ENCODE peak calls at places on chromosomes 16 and 17, in ten cellular contexts. Y is GM23338, J is SK-N-SH, C is K562, N is upper lobe of left lung, O is stomach, F is SK-N-MC, T is sigmoid colon, L is esophagus muscularis mucosa, D is GM12878. M is an unnamed sample.

GRCh38 chr16:57611184-57611583 is 17.2 kb upstream of the ADGRG1 start:
- DNase-seq in Y (no peak), J (no peak), C (no peak), N (no peak), O (no peak), F (no peak), T (no peak), L (no peak), D (no peak), M (no peak)

GRCh38 chr17:28900986-28901726 is 1.7 kb downstream of the DHRS13 start:
- DNase-seq in Y (no peak), J (no peak), C (no peak), N (no peak), O (no peak), F (no peak), T (no peak), L (no peak), D (no peak), M (no peak)

GRCh38 chr17:43791589-43791988 is 11.4 kb downstream of the CFAP97D1 start:
- DNase-seq in Y (peak; percentile 76), J (peak; percentile 55), C (peak; percentile 57), N (no peak), O (no peak), F (no peak), T (no peak), L (no peak), D (no peak), M (no peak)

GRCh38 chr16:31695667-31696066 is 168.0 kb downstream of the AHSP start:
- DNase-seq in Y (no peak), J (no peak), C (no peak), N (no peak), O (no peak), F (no peak), T (no peak), L (peak; percentile 42), D (no peak), M (no peak)

GRCh38 chr17:61477204-61477834 is 25.1 kb downstream of the TBX4 start:
- DNase-seq in Y (peak; percentile 37), J (peak; percentile 90), C (no peak), N (no peak), O (no peak), F (no peak), T (no peak), L (no peak), D (no peak), M (peak; percentile 58)

GRCh38 chr17:37650419-37651003 is 7.3 kb upstream of the DDX52 start:
- DNase-seq in Y (peak; percentile 66), J (peak; percentile 54), C (peak; percentile 42), N (no peak), O (no peak), F (no peak), T (no peak), L (peak; percentile 47), D (no peak), M (no peak)

GRCh38 chr17:10754861-10755591 is 25.2 kb upstream of the TMEM220 start:
- DNase-seq in Y (peak; percentile 81), J (no peak), C (no peak), N (no peak), O (no peak), F (no peak), T (no peak), L (no peak), D (no peak), M (no peak)

GRCh38 chr16:81315271-81316175 is 761 bp downstream of the GAN start:
- DNase-seq in Y (peak; percentile 33), J (peak; percentile 78), C (peak; percentile 54), N (peak; percentile 54), O (peak; percentile 68), F (no peak), T (peak; percentile 79), L (no peak), D (no peak), M (peak; percentile 90)

GRCh38 chr16:27273330-27273669 is 4.7 kb upstream of the NSMCE1 start:
- DNase-seq in Y (no peak), J (no peak), C (no peak), N (no peak), O (no peak), F (no peak), T (no peak), L (peak; percentile 5), D (no peak), M (no peak)

GRCh38 chr16:27275394-27275793 is 6.8 kb upstream of the NSMCE1 start:
- DNase-seq in Y (no peak), J (no peak), C (no peak), N (no peak), O (no peak), F (no peak), T (no peak), L (no peak), D (no peak), M (no peak)

GRCh38 chr16:27272076-27272475 is 3.5 kb upstream of the NSMCE1 start:
- DNase-seq in Y (no peak), J (no peak), C (no peak), N (no peak), O (no peak), F (no peak), T (no peak), L (peak; percentile 47), D (no peak), M (no peak)

GRCh38 chr16:27270389-27270788 is 1.8 kb upstream of the NSMCE1 start:
- DNase-seq in Y (no peak), J (no peak), C (no peak), N (no peak), O (no peak), F (no peak), T (no peak), L (peak; percentile 17), D (no peak), M (no peak)

DNA sequence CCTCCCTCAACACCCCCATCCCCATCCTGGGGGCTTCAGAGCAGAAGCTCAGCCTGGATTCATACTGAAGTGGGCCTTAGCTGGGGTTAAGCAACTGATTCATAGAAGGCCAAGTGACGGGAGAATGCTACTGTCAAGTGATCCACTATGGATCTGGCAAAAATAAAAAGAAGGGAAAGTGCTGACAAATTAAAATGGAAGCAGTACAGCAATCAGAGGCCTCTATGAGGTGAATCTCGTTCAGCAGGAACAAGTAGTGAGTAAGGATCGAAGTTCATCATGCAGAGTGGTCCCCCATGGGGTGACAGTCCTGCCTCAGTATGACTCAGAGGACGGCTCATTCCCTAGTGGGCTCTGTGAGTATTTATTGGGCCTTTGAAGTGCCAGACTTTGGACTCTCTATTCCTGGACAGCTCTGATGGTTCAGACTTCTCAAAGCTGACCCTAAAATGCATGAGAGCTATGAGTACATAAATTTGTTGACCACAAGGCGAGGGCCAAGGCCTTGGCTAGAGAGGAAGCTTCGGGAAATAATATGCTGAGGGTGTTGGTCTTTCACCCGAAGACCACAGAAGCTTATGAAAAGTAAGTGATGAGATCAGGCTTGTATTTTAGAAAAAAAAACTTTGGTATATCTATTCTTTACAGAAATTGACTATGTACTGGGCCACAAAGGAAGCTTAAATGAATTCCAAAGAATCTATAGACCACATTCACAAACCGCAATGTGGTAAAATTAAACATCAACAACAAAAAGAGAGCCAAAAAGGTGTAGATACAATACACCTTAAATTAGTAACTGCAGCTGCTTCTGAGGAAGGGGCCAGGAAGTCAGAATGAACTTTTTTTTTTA is 5.3 kb upstream of the NSMCE1 start:
- DNase-seq in Y (no peak), J (no peak), C (no peak), N (no peak), O (no peak), F (no peak), T (no peak), L (peak; percentile 64), D (no peak), M (no peak)
- H3K27ac ChIP-seq in Y (no peak overlapping the region), J (no peak overlapping the region), C (no peak overlapping the region), N (no peak overlapping the region), O (no peak overlapping the region), F (no peak overlapping the region), T (no peak overlapping the region), L (no peak overlapping the region), D (no peak overlapping the region), M (peak overlapping the region; percentile 79)

GRCh38 chr17:40647549-40648325 is at the start of gene SMARCE1:
- DNase-seq in Y (peak; percentile 76), J (peak; percentile 88), C (peak; percentile 74), N (peak; percentile 65), O (peak; percentile 65), F (peak; percentile 30), T (peak; percentile 84), L (peak; percentile 95), D (no peak), M (peak; percentile 93)

GRCh38 chr17:40646791-40647548 is 648 bp downstream of the SMARCE1 start:
- DNase-seq in Y (peak; percentile 49), J (no peak), C (peak; percentile 71), N (peak; percentile 27), O (no peak), F (no peak), T (no peak), L (no peak), D (no peak), M (no peak)

GRCh38 chr17:40645932-40646331 is 1.7 kb downstream of the SMARCE1 start:
- DNase-seq in Y (no peak), J (no peak), C (no peak), N (no peak), O (no peak), F (no peak), T (no peak), L (no peak), D (no peak), M (no peak)

GRCh38 chr17:40645291-40645690 is 2.3 kb downstream of the SMARCE1 start:
- DNase-seq in Y (no peak), J (no peak), C (no peak), N (no peak), O (no peak), F (no peak), T (no peak), L (no peak), D (no peak), M (no peak)

GRCh38 chr17:40648326-40648968 is 829 bp upstream of the SMARCE1 start:
- DNase-seq in Y (peak; percentile 55), J (no peak), C (no peak), N (no peak), O (peak; percentile 37), F (no peak), T (no peak), L (no peak), D (no peak), M (no peak)
- TF ChIP-seq POLR2AphosphoS5 in Y (no peak), J (no peak), C (peak; percentile 2), N (no peak), O (no peak), F (no peak), T (no peak), L (no peak), D (no peak), M (no peak)

DNA sequence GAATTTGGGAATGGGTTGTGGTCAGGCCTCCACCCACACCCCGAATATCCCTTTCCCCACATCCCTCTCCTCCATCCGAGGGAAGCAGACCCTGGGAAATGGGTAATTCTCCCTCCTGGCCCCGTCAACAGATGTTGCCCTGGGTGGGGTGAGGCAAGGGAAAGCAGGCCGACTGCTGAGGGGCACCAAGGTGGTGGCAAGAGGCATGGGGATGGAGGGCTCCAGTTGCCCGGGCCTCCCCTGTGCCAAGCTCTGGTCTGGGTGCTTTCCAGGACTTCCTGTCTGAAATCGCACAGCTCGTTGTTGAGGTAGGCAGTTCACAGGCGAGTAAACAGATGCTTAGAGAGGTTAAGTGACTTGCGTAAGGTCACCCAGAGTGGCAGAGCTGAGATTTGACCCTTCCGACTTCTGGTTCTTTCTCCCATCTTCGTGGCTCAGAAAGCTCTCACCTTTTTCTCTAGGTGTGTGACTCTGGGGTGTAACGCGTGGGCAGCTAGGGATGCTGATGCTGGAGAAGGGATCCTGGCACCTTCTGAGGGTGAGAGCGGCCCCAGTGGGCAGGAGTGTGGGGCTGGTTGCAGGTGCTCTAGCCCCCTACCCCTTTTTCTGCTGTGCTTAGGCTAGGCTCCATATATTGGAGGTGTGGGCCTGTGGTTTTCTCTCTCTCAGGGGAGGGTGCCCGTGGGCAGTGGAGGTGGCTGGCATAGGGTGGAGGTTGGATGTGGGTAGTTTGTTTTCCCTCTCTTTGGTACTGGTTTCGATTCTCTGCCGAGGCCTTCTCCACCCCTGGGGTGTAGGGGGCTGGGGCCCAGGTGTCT is 17.2 kb downstream of the RARA start:
- DNase-seq in Y (no peak), J (no peak), C (no peak), N (peak; percentile 87), O (no peak), F (no peak), T (no peak), L (no peak), D (no peak), M (peak; percentile 86)
- H3K27ac ChIP-seq in Y (no peak overlapping the region), J (peak overlapping the region; percentile 45), C (no peak overlapping the region), N (peak overlapping the region; percentile 96), O (peak overlapping the region; percentile 93), F (peak overlapping the region; percentile 32), T (peak overlapping the region; percentile 98), L (peak overlapping the region; percentile 96), D (peak overlapping the region; percentile 96), M (peak overlapping the region; percentile 70)

DNA sequence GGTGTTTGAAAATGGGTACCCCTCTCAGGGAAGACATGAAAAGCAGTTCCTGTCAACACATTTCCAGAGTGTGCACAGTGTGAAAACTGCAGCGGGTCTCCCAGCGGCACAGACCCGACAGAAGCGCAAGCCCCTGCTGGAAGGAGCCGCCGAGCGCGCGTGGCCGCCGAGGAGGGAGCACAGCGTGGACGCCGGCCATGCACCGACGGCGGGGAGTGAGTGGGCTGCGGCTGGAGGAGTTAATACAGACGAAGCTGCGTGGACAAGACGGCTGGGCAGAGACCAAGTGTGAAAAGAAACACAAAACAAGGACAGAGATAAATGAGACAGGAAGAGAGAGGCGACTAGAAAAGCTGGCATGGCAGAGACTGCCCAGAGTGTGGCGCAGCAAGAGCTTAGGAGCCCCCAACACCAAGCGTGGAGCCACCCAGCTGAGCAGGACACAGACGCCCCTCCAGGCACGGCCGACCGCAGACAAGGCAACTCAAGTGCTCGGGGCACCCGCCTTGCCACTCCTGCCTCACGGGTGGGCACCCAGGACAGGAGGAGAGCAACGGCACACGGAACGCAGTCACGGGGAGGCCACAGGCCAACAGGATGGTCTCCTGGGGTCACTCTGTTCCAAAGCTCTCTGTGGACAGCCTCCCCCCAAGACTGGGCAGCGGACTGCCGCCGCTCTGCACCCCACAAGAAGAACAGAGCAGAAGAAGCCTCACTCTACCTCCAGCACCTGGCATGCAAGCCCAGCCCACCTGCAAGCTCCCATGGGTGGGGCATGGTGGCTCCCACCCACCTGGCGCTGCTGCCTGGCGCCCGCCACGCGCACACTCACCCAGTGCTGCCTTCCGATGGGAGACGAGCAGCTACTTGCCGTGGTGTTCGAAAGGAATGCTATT is 16.6 kb downstream of the SLC16A3 start:
- DNase-seq in Y (no peak), J (no peak), C (no peak), N (no peak), O (no peak), F (no peak), T (peak; percentile 73), L (no peak), D (no peak), M (peak; percentile 77)
- TF ChIP-seq POLR2AphosphoS5 in Y (no peak), J (no peak), C (peak; percentile 14), N (no peak), O (no peak), F (no peak), T (no peak), L (no peak), D (peak; percentile 61), M (peak; percentile 78)

M was measured in spleen.